ENCODE peak calls at places on chromosomes 4 and X, in six cellular contexts. G is pancreas, Z is stomach, P is heart left ventricle, Q is IMR-90, Y is fibroblast of lung. C is an unnamed sample.

GRCh38 chr4:13264126-13264525 is 220.0 kb downstream of the RAB28 start:
- DNase-seq in G (no peak), Z (no peak), P (no peak), Q (no peak), Y (no peak), C (no peak)

GRCh38 chrX:123833387-123833786 is 26.5 kb upstream of the XIAP start:
- DNase-seq in G (peak; percentile 67), Z (peak; percentile 64), P (peak; percentile 25), Q (peak; percentile 39), Y (peak; percentile 46), C (peak; percentile 46)

GRCh38 chr4:74793757-74794340 is 474 bp downstream of the BTC start:
- DNase-seq in G (peak; percentile 84), Z (peak; percentile 84), P (peak; percentile 16), Q (no peak), Y (peak; percentile 35), C (no peak)

GRCh38 chr4:15457401-15458201 is 12.1 kb upstream of the CC2D2A start:
- DNase-seq in G (no peak), Z (no peak), P (no peak), Q (peak; percentile 81), Y (peak; percentile 86), C (peak; percentile 49)

GRCh38 chr4:32485976-32486375 is 1765.8 kb downstream of the PCDH7 start:
- DNase-seq in G (no peak), Z (no peak), P (no peak), Q (no peak), Y (peak; percentile 7), C (no peak)

GRCh38 chr4:2436301-2436700 is 17.5 kb downstream of the CFAP99 start:
- DNase-seq in G (no peak), Z (no peak), P (no peak), Q (no peak), Y (no peak), C (no peak)

GRCh38 chr4:138939960-138940359 is 75.6 kb upstream of the NOCT start:
- DNase-seq in G (no peak), Z (no peak), P (no peak), Q (no peak), Y (no peak), C (no peak)

GRCh38 chr4:72486991-72487390 is 82.0 kb downstream of the ADAMTS3 start:
- DNase-seq in G (no peak), Z (no peak), P (no peak), Q (no peak), Y (no peak), C (no peak)

GRCh38 chr4:140163029-140163810 is 9.2 kb upstream of the MAML3 start:
- DNase-seq in G (no peak), Z (no peak), P (no peak), Q (peak; percentile 69), Y (peak; percentile 78), C (no peak)

GRCh38 chr4:244471-244870 is 60.8 kb downstream of the ZNF732 start:
- DNase-seq in G (peak; percentile 46), Z (peak; percentile 56), P (peak; percentile 30), Q (no peak), Y (peak; percentile 14), C (peak; percentile 19)

GRCh38 chrX:65837875-65838549 is 170.6 kb downstream of the MSN start:
- DNase-seq in G (no peak), Z (no peak), P (no peak), Q (no peak), Y (no peak), C (no peak)

GRCh38 chrX:47146121-47146935 is 1.3 kb downstream of the RBM10 start:
- DNase-seq in G (no peak), Z (no peak), P (no peak), Q (no peak), Y (no peak), C (no peak)

GRCh38 chr4:105624530-105624929 is 72.1 kb downstream of the ARHGEF38 start:
- DNase-seq in G (peak; percentile 35), Z (peak; percentile 80), P (peak; percentile 25), Q (peak; percentile 40), Y (peak; percentile 75), C (no peak)

GRCh38 chr4:169024762-169025161 is 14.7 kb upstream of the CBR4 start:
- DNase-seq in G (no peak), Z (no peak), P (no peak), Q (peak; percentile 59), Y (peak; percentile 71), C (no peak)

GRCh38 chr4:34720563-34720962 is 1523.8 kb downstream of the ARAP2 start:
- DNase-seq in G (no peak), Z (no peak), P (no peak), Q (peak; percentile 24), Y (peak; percentile 77), C (no peak)

GRCh38 chr4:6324999-6325790 is 55.5 kb downstream of the WFS1 start:
- DNase-seq in G (no peak), Z (peak; percentile 71), P (peak; percentile 57), Q (no peak), Y (no peak), C (no peak)

GRCh38 chr4:134057356-134057755 is 144.2 kb downstream of the PABPC4L start:
- DNase-seq in G (no peak), Z (no peak), P (no peak), Q (no peak), Y (no peak), C (no peak)

GRCh38 chrX:19924285-19924684 is 36.9 kb upstream of the SH3KBP1 start:
- DNase-seq in G (no peak), Z (no peak), P (no peak), Q (no peak), Y (no peak), C (no peak)

GRCh38 chr4:40923326-40924095 is 173.8 kb downstream of the NSUN7 start:
- DNase-seq in G (peak; percentile 78), Z (no peak), P (no peak), Q (no peak), Y (no peak), C (no peak)

GRCh38 chr4:10111067-10111801 is 5.4 kb downstream of the WDR1 start:
- DNase-seq in G (no peak), Z (no peak), P (no peak), Q (no peak), Y (no peak), C (no peak)

GRCh38 chr4:80237992-80238391 is 28.5 kb upstream of the FGF5 start:
- DNase-seq in G (no peak), Z (no peak), P (no peak), Q (peak; percentile 96), Y (peak; percentile 85), C (no peak)

GRCh38 chr4:81627617-81628016 is 155.9 kb upstream of the RASGEF1B start:
- DNase-seq in G (no peak), Z (no peak), P (no peak), Q (no peak), Y (no peak), C (no peak)

GRCh38 chr4:157265281-157265680 is 44.8 kb downstream of the GRIA2 start:
- DNase-seq in G (no peak), Z (peak; percentile 25), P (no peak), Q (no peak), Y (peak; percentile 10), C (no peak)

GRCh38 chr4:59553063-59553738 is 1646.9 kb upstream of the ADGRL3 start:
- DNase-seq in G (no peak), Z (no peak), P (no peak), Q (no peak), Y (no peak), C (no peak)

GRCh38 chrX:103404225-103405008 is 28.1 kb downstream of the BEX3 start:
- DNase-seq in G (peak; percentile 71), Z (peak; percentile 63), P (peak; percentile 57), Q (peak; percentile 91), Y (peak; percentile 91), C (peak; percentile 6)
- H3K36me3 ChIP-seq in G (no peaks in the 10 kb centered on the region), Z (no peaks in the 10 kb centered on the region), P (no peaks in the 10 kb centered on the region), Q (no peaks in the 10 kb centered on the region), Y (no peaks in the 10 kb centered on the region), C (no peaks in the 10 kb centered on the region)

GRCh38 chrX:11667286-11667685 is 1.6 kb upstream of the ARHGAP6 start:
- DNase-seq in G (no peak), Z (no peak), P (no peak), Q (no peak), Y (no peak), C (no peak)

GRCh38 chrX:11663875-11664210 is 1.9 kb downstream of the ARHGAP6 start:
- DNase-seq in G (no peak), Z (no peak), P (no peak), Q (no peak), Y (peak; percentile 22), C (no peak)

GRCh38 chrX:11666180-11666579 is 460 bp upstream of the ARHGAP6 start:
- DNase-seq in G (no peak), Z (no peak), P (no peak), Q (no peak), Y (peak; percentile 33), C (no peak)

GRCh38 chrX:11665144-11666040 is at the start of gene ARHGAP6:
- DNase-seq in G (no peak), Z (no peak), P (peak; percentile 31), Q (peak; percentile 20), Y (peak; percentile 77), C (no peak)

DNA sequence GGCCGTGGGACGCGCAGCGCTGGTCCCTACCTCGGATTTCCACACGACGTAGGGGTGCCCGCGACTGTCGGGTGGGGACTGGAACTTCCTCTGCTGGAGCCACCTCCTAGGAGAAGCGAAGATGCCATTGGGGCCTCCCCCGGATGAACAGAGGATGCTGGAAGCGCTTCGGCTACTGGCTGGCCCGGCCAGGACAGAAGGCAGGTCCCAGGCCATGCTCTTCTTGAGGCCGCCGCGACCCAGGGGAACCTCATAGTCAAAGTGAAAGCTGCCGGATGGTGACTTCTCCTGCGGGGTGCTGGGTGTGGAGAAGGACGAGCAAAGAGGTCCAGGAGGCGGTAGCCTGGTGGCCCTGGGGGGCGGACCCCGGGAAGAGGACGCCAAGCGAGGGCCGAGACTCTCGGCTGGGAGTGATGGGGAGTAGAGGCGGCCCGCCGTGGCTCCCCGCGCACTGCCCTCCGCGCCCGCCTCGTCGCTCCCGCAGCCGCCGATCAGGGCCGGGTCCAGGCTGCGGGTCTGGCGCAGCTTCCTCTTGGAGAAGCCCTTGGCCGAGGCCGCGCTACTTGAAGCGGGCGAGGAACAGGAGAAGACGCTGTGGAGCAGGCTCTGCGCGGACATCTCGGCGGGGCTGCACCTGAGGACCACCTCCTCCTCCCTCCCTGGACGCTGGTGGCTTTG is 1.4 kb downstream of the ARHGAP6 start:
- DNase-seq in G (no peak), Z (no peak), P (peak; percentile 14), Q (no peak), Y (no peak), C (no peak)
- H3K27me3 ChIP-seq in G (no peaks in the 10 kb centered on the region), Z (peaks cover 37% of the 10 kb centered on the region), P (peaks cover 65% of the 10 kb centered on the region), Q (peaks cover 16% of the 10 kb centered on the region), Y (no peaks in the 10 kb centered on the region), C (no peaks in the 10 kb centered on the region)

DNA sequence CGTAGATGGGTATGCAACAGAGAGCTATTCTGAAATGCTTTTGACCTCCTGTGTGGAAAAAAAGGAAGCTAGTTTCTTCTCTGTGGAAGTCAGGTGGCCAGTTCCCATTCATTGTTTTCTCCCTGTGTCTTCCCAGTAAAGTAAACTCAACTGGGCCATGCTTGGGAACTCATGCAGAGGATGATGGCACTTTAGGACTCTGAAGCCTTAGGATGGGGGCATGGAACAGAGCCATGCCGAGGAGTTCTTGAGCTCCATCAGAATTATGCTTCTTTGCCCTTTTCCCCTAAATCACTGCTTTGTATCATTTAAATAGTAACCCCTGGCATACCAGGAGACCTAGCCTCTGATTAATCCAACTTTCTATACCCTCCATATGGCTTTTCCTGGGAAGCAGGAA is 3.2 kb downstream of the TMEM164 start:
- DNase-seq in G (no peak), Z (no peak), P (no peak), Q (no peak), Y (no peak), C (no peak)
- H3K4me1 ChIP-seq in G (no peaks in the 10 kb centered on the region), Z (peaks cover 3% of the 10 kb centered on the region), P (peaks cover 38% of the 10 kb centered on the region), Q (no peaks in the 10 kb centered on the region), Y (peaks cover 4% of the 10 kb centered on the region), C (peaks cover 6% of the 10 kb centered on the region)

GRCh38 chrX:72273718-72274117 is 3.3 kb downstream of the RPS4X start:
- DNase-seq in G (no peak), Z (no peak), P (no peak), Q (no peak), Y (no peak), C (no peak)
- H3K36me3 ChIP-seq in G (peaks cover 36% of the 10 kb centered on the region), Z (peaks cover 63% of the 10 kb centered on the region), P (peaks cover 66% of the 10 kb centered on the region), Q (peaks cover 51% of the 10 kb centered on the region), Y (peaks cover 25% of the 10 kb centered on the region), C (peaks cover 38% of the 10 kb centered on the region)